ENCODE peak calls at places on chromosomes 1 and 21, in seven cellular contexts. One of them, this sample, is unnamed. For H3K27me3, the result is how much of the 10 kb centered on the place peaks cover.

GRCh38 chr1:168375901-168376300 is 95.2 kb downstream of the TBX19 start:
- DNase-seq in neural progenitor cell: no peak
- DNase-seq in prostate gland: no peak
- DNase-seq in neuronal stem cell: no peak
- DNase-seq in H1: no peak
- DNase-seq in mammary epithelial cell: no peak
- DNase-seq in CD4-positive, alpha-beta memory T cell: no peak
- DNase-seq in this sample: no peak

GRCh38 chr1:231814536-231814935 is 187.9 kb downstream of the DISC1 start:
- DNase-seq in neural progenitor cell: no peak
- DNase-seq in neuronal stem cell: no peak
- DNase-seq in prostate gland: no peak
- DNase-seq in H1: no peak
- DNase-seq in CD4-positive, alpha-beta memory T cell: no peak
- DNase-seq in mammary epithelial cell: no peak
- DNase-seq in this sample: no peak

GRCh38 chr1:26372039-26372438 is 511 bp downstream of the ZNF683 start:
- DNase-seq in neuronal stem cell: no peak
- DNase-seq in CD4-positive, alpha-beta memory T cell: no peak
- DNase-seq in H1: no peak
- DNase-seq in mammary epithelial cell: peak
- DNase-seq in neural progenitor cell: no peak
- DNase-seq in prostate gland: no peak
- DNase-seq in this sample: no peak

GRCh38 chr21:45323487-45324380 is 36.0 kb upstream of the POFUT2 start:
- DNase-seq in prostate gland: no peak
- DNase-seq in neuronal stem cell: no peak
- DNase-seq in H1: no peak
- DNase-seq in mammary epithelial cell: no peak
- DNase-seq in neural progenitor cell: no peak
- DNase-seq in CD4-positive, alpha-beta memory T cell: no peak
- DNase-seq in this sample: peak

GRCh38 chr1:2528611-2528965 is 1.5 kb downstream of the HES5 start:
- DNase-seq in prostate gland: no peak
- DNase-seq in neuronal stem cell: no peak
- DNase-seq in neural progenitor cell: no peak
- DNase-seq in H1: no peak
- DNase-seq in mammary epithelial cell: no peak
- DNase-seq in CD4-positive, alpha-beta memory T cell: no peak
- DNase-seq in this sample: no peak

GRCh38 chr1:224447251-224447650 is 12.7 kb upstream of the WDR26 start:
- DNase-seq in neural progenitor cell: no peak
- DNase-seq in H1: no peak
- DNase-seq in mammary epithelial cell: peak
- DNase-seq in prostate gland: no peak
- DNase-seq in CD4-positive, alpha-beta memory T cell: no peak
- DNase-seq in neuronal stem cell: no peak
- DNase-seq in this sample: peak

GRCh38 chr1:94974224-94974623 is 47.3 kb upstream of the CNN3 start:
- DNase-seq in neuronal stem cell: no peak
- DNase-seq in CD4-positive, alpha-beta memory T cell: no peak
- DNase-seq in prostate gland: no peak
- DNase-seq in neural progenitor cell: no peak
- DNase-seq in H1: no peak
- DNase-seq in mammary epithelial cell: no peak
- DNase-seq in this sample: no peak

GRCh38 chr1:30957560-30958222 is 49.1 kb upstream of the SDC3 start:
- DNase-seq in H1: no peak
- DNase-seq in prostate gland: no peak
- DNase-seq in mammary epithelial cell: no peak
- DNase-seq in neural progenitor cell: no peak
- DNase-seq in CD4-positive, alpha-beta memory T cell: no peak
- DNase-seq in neuronal stem cell: no peak
- DNase-seq in this sample: no peak

GRCh38 chr1:98940680-98941079 is 64.0 kb downstream of the PLPPR5 start:
- DNase-seq in neuronal stem cell: no peak
- DNase-seq in mammary epithelial cell: peak
- DNase-seq in neural progenitor cell: no peak
- DNase-seq in CD4-positive, alpha-beta memory T cell: no peak
- DNase-seq in prostate gland: no peak
- DNase-seq in H1: no peak
- DNase-seq in this sample: no peak

GRCh38 chr21:30194701-30195299 is 21.1 kb downstream of the CLDN8 start:
- DNase-seq in H1: no peak
- DNase-seq in CD4-positive, alpha-beta memory T cell: no peak
- DNase-seq in mammary epithelial cell: peak
- DNase-seq in neural progenitor cell: peak
- DNase-seq in neuronal stem cell: peak
- DNase-seq in prostate gland: no peak
- DNase-seq in this sample: no peak

GRCh38 chr1:241985787-241986186 is 13.1 kb downstream of the MAP1LC3C start:
- DNase-seq in neuronal stem cell: peak
- DNase-seq in prostate gland: no peak
- DNase-seq in mammary epithelial cell: peak
- DNase-seq in H1: no peak
- DNase-seq in CD4-positive, alpha-beta memory T cell: no peak
- DNase-seq in neural progenitor cell: peak
- DNase-seq in this sample: peak

GRCh38 chr1:51955797-51956527 is 34.5 kb downstream of the RAB3B start:
- DNase-seq in neural progenitor cell: peak
- DNase-seq in neuronal stem cell: no peak
- DNase-seq in prostate gland: peak
- DNase-seq in mammary epithelial cell: no peak
- DNase-seq in H1: no peak
- DNase-seq in CD4-positive, alpha-beta memory T cell: no peak
- DNase-seq in this sample: no peak

GRCh38 chr1:22288593-22289241 is 145.8 kb upstream of the WNT4 start:
- DNase-seq in neural progenitor cell: no peak
- DNase-seq in CD4-positive, alpha-beta memory T cell: no peak
- DNase-seq in H1: no peak
- DNase-seq in neuronal stem cell: no peak
- DNase-seq in mammary epithelial cell: no peak
- DNase-seq in prostate gland: no peak
- DNase-seq in this sample: no peak

GRCh38 chr1:178025613-178026356 is 55.9 kb upstream of the SEC16B start:
- DNase-seq in neuronal stem cell: no peak
- DNase-seq in CD4-positive, alpha-beta memory T cell: no peak
- DNase-seq in prostate gland: no peak
- DNase-seq in neural progenitor cell: no peak
- DNase-seq in mammary epithelial cell: no peak
- DNase-seq in H1: no peak
- DNase-seq in this sample: no peak

GRCh38 chr1:8796812-8797211 is 20.6 kb downstream of the RERE start:
- DNase-seq in H1: no peak
- DNase-seq in CD4-positive, alpha-beta memory T cell: no peak
- DNase-seq in neuronal stem cell: no peak
- DNase-seq in mammary epithelial cell: no peak
- DNase-seq in prostate gland: no peak
- DNase-seq in neural progenitor cell: no peak
- DNase-seq in this sample: no peak
- H3K27me3 ChIP-seq in H1: under half
- H3K27me3 ChIP-seq in CD4-positive, alpha-beta memory T cell: under half
- H3K27me3 ChIP-seq in neuronal stem cell: under half
- H3K27me3 ChIP-seq in mammary epithelial cell: under half
- H3K27me3 ChIP-seq in prostate gland: under half
- H3K27me3 ChIP-seq in neural progenitor cell: under half
- H3K27me3 ChIP-seq in this sample: under half

GRCh38 chr1:62341120-62341519 is 21.9 kb upstream of the KANK4 start:
- DNase-seq in H1: no peak
- DNase-seq in mammary epithelial cell: no peak
- DNase-seq in prostate gland: no peak
- DNase-seq in neural progenitor cell: no peak
- DNase-seq in CD4-positive, alpha-beta memory T cell: no peak
- DNase-seq in neuronal stem cell: no peak
- DNase-seq in this sample: no peak

GRCh38 chr1:62335656-62336055 is 16.4 kb upstream of the KANK4 start:
- DNase-seq in CD4-positive, alpha-beta memory T cell: no peak
- DNase-seq in neuronal stem cell: no peak
- DNase-seq in H1: no peak
- DNase-seq in prostate gland: no peak
- DNase-seq in mammary epithelial cell: no peak
- DNase-seq in neural progenitor cell: no peak
- DNase-seq in this sample: no peak

GRCh38 chr1:62336638-62337534 is 17.7 kb upstream of the KANK4 start:
- DNase-seq in neuronal stem cell: no peak
- DNase-seq in neural progenitor cell: peak
- DNase-seq in mammary epithelial cell: peak
- DNase-seq in H1: no peak
- DNase-seq in CD4-positive, alpha-beta memory T cell: no peak
- DNase-seq in prostate gland: no peak
- DNase-seq in this sample: no peak

GRCh38 chr1:62337535-62337784 is 18.2 kb upstream of the KANK4 start:
- DNase-seq in prostate gland: no peak
- DNase-seq in neuronal stem cell: peak
- DNase-seq in mammary epithelial cell: no peak
- DNase-seq in H1: no peak
- DNase-seq in neural progenitor cell: no peak
- DNase-seq in CD4-positive, alpha-beta memory T cell: no peak
- DNase-seq in this sample: no peak

GRCh38 chr1:62337785-62338631 is 18.8 kb upstream of the KANK4 start:
- DNase-seq in CD4-positive, alpha-beta memory T cell: no peak
- DNase-seq in mammary epithelial cell: no peak
- DNase-seq in prostate gland: no peak
- DNase-seq in H1: no peak
- DNase-seq in neuronal stem cell: peak
- DNase-seq in neural progenitor cell: peak
- DNase-seq in this sample: no peak
- H3K27ac ChIP-seq in CD4-positive, alpha-beta memory T cell: no peak
- H3K27ac ChIP-seq in mammary epithelial cell: no peak
- H3K27ac ChIP-seq in prostate gland: no peak
- H3K27ac ChIP-seq in H1: no peak
- H3K27ac ChIP-seq in neuronal stem cell: peak
- H3K27ac ChIP-seq in neural progenitor cell: peak
- H3K27ac ChIP-seq in this sample: peak

DNA sequence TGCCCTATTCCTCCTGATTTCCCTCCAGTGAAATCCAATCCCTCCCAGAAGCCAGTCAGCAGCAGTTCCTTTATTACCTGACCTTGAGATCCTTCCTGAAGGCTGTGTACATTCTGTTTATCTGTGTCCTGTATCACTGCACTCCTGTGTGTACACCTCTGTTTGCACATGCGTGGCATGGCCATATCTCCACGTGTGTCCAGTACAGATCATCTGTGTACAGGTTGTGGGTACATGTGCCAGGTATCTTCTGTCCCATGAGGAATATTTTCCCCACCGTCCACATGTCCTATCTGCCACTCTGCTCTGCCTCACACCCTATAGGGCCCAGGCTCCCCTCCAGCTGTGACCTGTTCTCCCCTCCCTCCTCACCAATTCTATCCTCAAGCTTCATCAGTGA is 2.8 kb downstream of the CDC42SE1 start:
- DNase-seq in CD4-positive, alpha-beta memory T cell: no peak
- DNase-seq in neural progenitor cell: no peak
- DNase-seq in neuronal stem cell: no peak
- DNase-seq in H1: no peak
- DNase-seq in mammary epithelial cell: no peak
- DNase-seq in prostate gland: peak
- DNase-seq in this sample: no peak
- H3K4me3 ChIP-seq in CD4-positive, alpha-beta memory T cell: peak
- H3K4me3 ChIP-seq in neural progenitor cell: no peak
- H3K4me3 ChIP-seq in neuronal stem cell: no peak
- H3K4me3 ChIP-seq in H1: no peak
- H3K4me3 ChIP-seq in mammary epithelial cell: no peak
- H3K4me3 ChIP-seq in prostate gland: no peak
- H3K4me3 ChIP-seq in this sample: no peak

GRCh38 chr1:938088-938683 is 14.5 kb downstream of the SAMD11 start:
- DNase-seq in CD4-positive, alpha-beta memory T cell: no peak
- DNase-seq in mammary epithelial cell: no peak
- DNase-seq in neuronal stem cell: no peak
- DNase-seq in prostate gland: peak
- DNase-seq in neural progenitor cell: no peak
- DNase-seq in H1: no peak
- DNase-seq in this sample: peak
- H3K27me3 ChIP-seq in CD4-positive, alpha-beta memory T cell: under half
- H3K27me3 ChIP-seq in mammary epithelial cell: under half
- H3K27me3 ChIP-seq in neuronal stem cell: half or more
- H3K27me3 ChIP-seq in prostate gland: under half
- H3K27me3 ChIP-seq in neural progenitor cell: half or more
- H3K27me3 ChIP-seq in H1: half or more
- H3K27me3 ChIP-seq in this sample: under half

GRCh38 chr21:43775795-43776430 is at the start of gene CSTB:
- DNase-seq in CD4-positive, alpha-beta memory T cell: peak
- DNase-seq in H1: no peak
- DNase-seq in mammary epithelial cell: peak
- DNase-seq in neuronal stem cell: no peak
- DNase-seq in neural progenitor cell: peak
- DNase-seq in prostate gland: peak
- DNase-seq in this sample: peak

GRCh38 chr21:43777953-43778352 is 1.8 kb upstream of the CSTB start:
- DNase-seq in H1: no peak
- DNase-seq in mammary epithelial cell: no peak
- DNase-seq in neural progenitor cell: no peak
- DNase-seq in CD4-positive, alpha-beta memory T cell: no peak
- DNase-seq in prostate gland: no peak
- DNase-seq in neuronal stem cell: no peak
- DNase-seq in this sample: no peak

GRCh38 chr21:43779660-43780059 is 3.6 kb upstream of the CSTB start:
- DNase-seq in CD4-positive, alpha-beta memory T cell: no peak
- DNase-seq in neuronal stem cell: no peak
- DNase-seq in H1: no peak
- DNase-seq in mammary epithelial cell: no peak
- DNase-seq in prostate gland: no peak
- DNase-seq in neural progenitor cell: no peak
- DNase-seq in this sample: no peak

GRCh38 chr21:43775190-43775589 is 918 bp downstream of the CSTB start:
- DNase-seq in neuronal stem cell: no peak
- DNase-seq in prostate gland: no peak
- DNase-seq in mammary epithelial cell: no peak
- DNase-seq in CD4-positive, alpha-beta memory T cell: no peak
- DNase-seq in H1: no peak
- DNase-seq in neural progenitor cell: no peak
- DNase-seq in this sample: no peak

DNA sequence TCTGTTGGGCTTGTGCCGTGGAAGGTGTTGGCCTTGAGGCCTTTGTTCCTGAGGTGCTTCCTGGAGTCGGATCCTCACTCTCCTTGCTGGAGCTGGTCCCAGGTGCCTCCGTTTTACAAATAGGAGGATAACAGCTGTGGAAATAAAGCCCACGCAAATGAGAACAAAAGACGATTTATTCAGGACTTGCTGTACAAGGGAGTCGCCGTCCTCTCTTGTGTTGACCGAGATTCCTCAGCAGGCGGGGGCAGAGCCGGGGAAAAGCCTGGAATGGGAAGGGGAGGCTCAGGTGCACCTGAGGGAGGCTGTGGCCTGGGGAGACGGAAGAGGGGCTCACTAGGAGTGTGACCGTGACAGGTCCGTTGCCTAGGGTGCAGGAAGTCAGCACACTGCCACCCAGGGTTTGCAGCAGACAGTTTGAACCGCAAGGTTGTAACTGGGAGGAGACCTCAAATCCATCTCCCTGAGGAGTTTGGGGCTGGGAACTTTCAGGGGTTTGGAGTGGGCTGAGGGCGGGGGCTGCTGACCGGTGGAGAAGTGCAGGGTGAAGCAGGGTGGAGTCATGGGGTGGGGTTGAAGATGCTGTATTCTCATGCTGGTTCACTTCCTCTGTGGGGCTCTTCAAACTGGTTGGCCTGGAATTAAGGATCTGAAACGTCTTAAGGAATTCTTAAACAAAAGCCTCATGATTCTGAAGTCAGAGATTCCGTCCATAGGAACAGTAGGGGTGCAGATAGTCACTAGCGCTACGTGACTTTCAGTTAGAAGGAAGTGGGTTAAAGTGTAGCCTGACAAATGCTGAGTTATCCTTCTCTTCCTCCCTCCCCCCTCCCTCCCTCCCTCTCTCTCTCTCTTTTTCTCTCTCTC is 2.6 kb upstream of the CSTB start:
- DNase-seq in H1: no peak
- DNase-seq in prostate gland: no peak
- DNase-seq in mammary epithelial cell: peak
- DNase-seq in CD4-positive, alpha-beta memory T cell: no peak
- DNase-seq in neuronal stem cell: no peak
- DNase-seq in neural progenitor cell: no peak
- DNase-seq in this sample: no peak
- H3K27ac ChIP-seq in H1: peak
- H3K27ac ChIP-seq in prostate gland: no peak
- H3K27ac ChIP-seq in mammary epithelial cell: no peak
- H3K27ac ChIP-seq in CD4-positive, alpha-beta memory T cell: no peak
- H3K27ac ChIP-seq in neuronal stem cell: no peak
- H3K27ac ChIP-seq in neural progenitor cell: no peak
- H3K27ac ChIP-seq in this sample: no peak

This sample was measured in thyroid gland.